ENCODE peak calls at places on chromosomes 4 and X, in nine cellular contexts. T is testis, K is tibial nerve, W is gastrocnemius medialis, E is Panc1, Q is A673, H is breast epithelium, L is colonic mucosa, P is uterus. D is an unnamed sample.

GRCh38 chr4:165709973-165710526 is 163.0 kb upstream of the TLL1 start:
- DNase-seq in T (no peak), K (no peak), W (no peak), E (no peak), Q (no peak), H (no peak), L (no peak), P (no peak), D (no peak)

GRCh38 chr4:11216520-11216919 is 212.2 kb downstream of the HS3ST1 start:
- DNase-seq in T (no peak), K (no peak), W (no peak), E (no peak), Q (no peak), H (no peak), L (no peak), P (no peak), D (no peak)

GRCh38 chr4:168486961-168487820 is 6.9 kb upstream of the DDX60L start:
- DNase-seq in T (no peak), K (no peak), W (no peak), E (no peak), Q (no peak), H (no peak), L (no peak), P (no peak), D (no peak)

GRCh38 chr4:169404959-169405358 is 134.2 kb upstream of the SH3RF1 start:
- DNase-seq in T (no peak), K (no peak), W (no peak), E (no peak), Q (no peak), H (no peak), L (no peak), P (no peak), D (no peak)

GRCh38 chr4:156756118-156756517 is 215.5 kb downstream of the PDGFC start:
- DNase-seq in T (no peak), K (no peak), W (no peak), E (no peak), Q (no peak), H (no peak), L (no peak), P (no peak), D (no peak)

GRCh38 chr4:1804638-1805492 is 11.8 kb downstream of the FGFR3 start:
- DNase-seq in T (no peak), K (no peak), W (no peak), E (no peak), Q (no peak), H (no peak), L (no peak), P (no peak), D (no peak)

GRCh38 chr4:156946508-156947197 is 24.9 kb downstream of the PDGFC start:
- DNase-seq in T (no peak), K (no peak), W (peak; percentile 38), E (peak; percentile 93), Q (no peak), H (no peak), L (no peak), P (peak; percentile 78), D (peak; percentile 85)

GRCh38 chr4:72022553-72022952 is 9.2 kb upstream of the NPFFR2 start:
- DNase-seq in T (no peak), K (no peak), W (no peak), E (no peak), Q (no peak), H (no peak), L (no peak), P (no peak), D (no peak)

GRCh38 chrX:150664290-150664689 is 28.9 kb upstream of the MTMR1 start:
- DNase-seq in T (peak; percentile 67), K (no peak), W (peak; percentile 11), E (no peak), Q (peak; percentile 12), H (no peak), L (no peak), P (no peak), D (peak; percentile 67)

GRCh38 chr4:41573458-41574129 is 35.6 kb downstream of the LIMCH1 start:
- DNase-seq in T (no peak), K (no peak), W (no peak), E (no peak), Q (no peak), H (no peak), L (no peak), P (no peak), D (no peak)

GRCh38 chr4:53281438-53281837 is 84.4 kb downstream of the SCFD2 start:
- DNase-seq in T (no peak), K (no peak), W (no peak), E (no peak), Q (no peak), H (no peak), L (no peak), P (no peak), D (no peak)

GRCh38 chr4:24511371-24512063 is 72.8 kb downstream of the DHX15 start:
- DNase-seq in T (no peak), K (no peak), W (no peak), E (no peak), Q (no peak), H (no peak), L (no peak), P (no peak), D (no peak)

GRCh38 chrX:76253432-76253831 is 80.6 kb downstream of the PBDC1 start:
- DNase-seq in T (peak; percentile 18), K (no peak), W (no peak), E (peak; percentile 8), Q (peak; percentile 50), H (no peak), L (peak; percentile 30), P (peak; percentile 21), D (no peak)

GRCh38 chr4:16890651-16891050 is 7.8 kb downstream of the LDB2 start:
- DNase-seq in T (no peak), K (no peak), W (no peak), E (no peak), Q (no peak), H (no peak), L (no peak), P (no peak), D (no peak)

GRCh38 chr4:175772170-175772685 is 39.8 kb downstream of the GPM6A start:
- DNase-seq in T (no peak), K (no peak), W (no peak), E (no peak), Q (no peak), H (no peak), L (no peak), P (no peak), D (no peak)

GRCh38 chr4:175776217-175776616 is 35.8 kb downstream of the GPM6A start:
- DNase-seq in T (no peak), K (no peak), W (no peak), E (no peak), Q (no peak), H (no peak), L (no peak), P (no peak), D (no peak)

GRCh38 chr4:175767130-175767529 is 44.9 kb downstream of the GPM6A start:
- DNase-seq in T (no peak), K (no peak), W (no peak), E (no peak), Q (no peak), H (no peak), L (no peak), P (no peak), D (no peak)

GRCh38 chr4:175770555-175770954 is 41.5 kb downstream of the GPM6A start:
- DNase-seq in T (no peak), K (no peak), W (no peak), E (no peak), Q (no peak), H (no peak), L (no peak), P (no peak), D (no peak)
- H3K4me3 ChIP-seq in T (no peak overlapping the region), K (no peak overlapping the region), W (peak overlapping the region; percentile 34), E (peak overlapping the region; percentile 58), Q (no peak overlapping the region), H (peak overlapping the region; percentile 22), L (no peak overlapping the region), P (no peak overlapping the region), D (no peak overlapping the region)

GRCh38 chrX:47862680-47863079 is 26.0 kb downstream of the ZNF81 start:
- DNase-seq in T (no peak), K (no peak), W (no peak), E (no peak), Q (no peak), H (no peak), L (no peak), P (no peak), D (no peak)

GRCh38 chrX:47859686-47860085 is 23.0 kb downstream of the ZNF81 start:
- DNase-seq in T (no peak), K (no peak), W (no peak), E (no peak), Q (no peak), H (no peak), L (no peak), P (no peak), D (no peak)

GRCh38 chrX:47864785-47865184 is 28.1 kb downstream of the ZNF81 start:
- DNase-seq in T (no peak), K (no peak), W (no peak), E (no peak), Q (no peak), H (no peak), L (no peak), P (no peak), D (no peak)

DNA sequence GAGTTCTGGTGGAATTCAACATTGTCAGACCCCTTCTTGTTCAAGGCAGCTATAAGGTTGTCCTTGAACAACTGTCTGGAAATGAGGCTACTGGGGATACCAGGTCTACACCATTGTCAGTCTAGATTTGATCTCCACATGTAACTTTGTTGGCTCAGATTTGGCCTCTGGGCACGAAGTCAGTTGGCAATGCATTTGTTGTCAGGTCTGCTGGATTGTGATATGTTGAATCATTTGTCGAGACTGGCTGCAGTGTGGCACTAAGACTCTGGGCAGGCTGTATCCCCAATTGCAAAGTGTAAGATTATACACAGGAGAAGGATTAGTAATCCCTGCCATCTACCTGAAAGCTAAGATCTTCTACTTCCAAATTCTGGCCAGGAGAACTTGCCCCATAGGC is 26.5 kb downstream of the ZNF81 start:
- DNase-seq in T (peak; percentile 17), K (no peak), W (no peak), E (no peak), Q (no peak), H (peak; percentile 52), L (no peak), P (no peak), D (no peak)
- H3K9me3 ChIP-seq in T (no peaks in the 10 kb centered on the region), K (no peaks in the 10 kb centered on the region), W (no peaks in the 10 kb centered on the region), E (no peaks in the 10 kb centered on the region), Q (no peaks in the 10 kb centered on the region), H (no peaks in the 10 kb centered on the region), L (no peaks in the 10 kb centered on the region), P (no peaks in the 10 kb centered on the region), D (no peaks in the 10 kb centered on the region)

DNA sequence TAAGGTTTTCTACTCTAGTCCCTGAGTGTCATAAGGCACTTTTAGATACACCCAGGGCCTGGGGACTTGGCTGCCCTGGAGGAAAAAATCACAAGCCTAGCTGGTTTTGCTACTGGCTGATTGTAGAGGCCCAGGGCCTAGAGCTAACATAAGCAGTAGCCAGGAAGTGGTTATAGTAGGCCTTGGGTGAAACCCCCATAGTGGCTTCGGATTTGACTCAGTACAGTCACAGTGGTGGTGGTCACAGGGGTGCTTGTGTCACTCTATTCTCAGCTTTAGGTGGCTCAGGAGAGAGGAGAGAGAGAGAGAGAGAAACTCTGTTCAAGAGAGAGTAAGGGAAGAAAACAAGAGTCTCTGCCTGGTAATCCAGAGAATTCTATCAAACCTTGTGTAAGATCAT is 194.5 kb upstream of the EDA2R start:
- DNase-seq in T (no peak), K (no peak), W (no peak), E (no peak), Q (no peak), H (no peak), L (no peak), P (no peak), D (no peak)
- H3K27ac ChIP-seq in T (no peak overlapping the region), K (no peak overlapping the region), W (no peak overlapping the region), E (no peak overlapping the region), Q (no peak overlapping the region), H (no peak overlapping the region), L (no peak overlapping the region), P (no peak overlapping the region), D (no peak overlapping the region)

GRCh38 chr4:142314686-142315085 is 531.4 kb downstream of the INPP4B start:
- DNase-seq in T (no peak), K (no peak), W (no peak), E (no peak), Q (no peak), H (no peak), L (peak; percentile 73), P (no peak), D (no peak)
- H3K4me3 ChIP-seq in T (no peak overlapping the region), K (no peak overlapping the region), W (no peak overlapping the region), E (no peak overlapping the region), Q (no peak overlapping the region), H (no peak overlapping the region), L (peak overlapping the region; percentile 12), P (no peak overlapping the region), D (no peak overlapping the region)